ENCODE peak calls at places on chromosome 7, in nine cellular contexts. C is RWPE1, I is heart right ventricle, R is fibroblast of mammary gland, X is fibroblast of pulmonary artery, Q is mammary epithelial cell, W is glutamatergic neuron, Z is GM20000, K is body of pancreas. J is an unnamed sample.

GRCh38 chr7:42878303-42878702 is 33.6 kb downstream of the C7orf25 start:
- DNase-seq in Q (no peak), K (no peak), W (no peak), R (no peak), I (no peak), C (no peak), Z (no peak), X (no peak), J (peak; percentile 62)

GRCh38 chr7:151193203-151193602 is 6.2 kb upstream of the ASB10 start:
- DNase-seq in R (no peak), X (no peak), C (no peak), W (no peak), Q (no peak), K (no peak), Z (no peak), I (no peak), J (no peak)

GRCh38 chr7:65269150-65269856 is 104.4 kb upstream of the ZNF92 start:
- DNase-seq in C (peak; percentile 86), R (peak; percentile 46), W (peak; percentile 96), Z (peak; percentile 85), I (peak; percentile 20), K (peak; percentile 24), X (peak; percentile 22), Q (peak; percentile 80), J (no peak)

GRCh38 chr7:43649755-43650274 is 66.9 kb downstream of the STK17A start:
- DNase-seq in I (no peak), K (no peak), X (no peak), Q (peak; percentile 72), W (no peak), C (peak; percentile 47), Z (peak; percentile 65), R (no peak), J (peak; percentile 89)

GRCh38 chr7:29609162-29610030 is 45.8 kb downstream of the PRR15 start:
- DNase-seq in C (peak; percentile 84), K (peak; percentile 51), R (peak; percentile 79), X (peak; percentile 55), W (peak; percentile 28), Q (peak; percentile 79), I (no peak), Z (no peak), J (no peak)

GRCh38 chr7:158355456-158356065 is 232.1 kb downstream of the PTPRN2 start:
- DNase-seq in C (no peak), R (no peak), Z (no peak), Q (no peak), W (peak; percentile 36), I (no peak), K (no peak), X (no peak), J (no peak)

GRCh38 chr7:98040626-98041025 is 50.6 kb upstream of the OCM2 start:
- DNase-seq in R (no peak), Z (no peak), Q (no peak), C (no peak), X (no peak), I (no peak), K (no peak), W (no peak), J (no peak)

GRCh38 chr7:156386097-156386496 is 254.5 kb upstream of the RNF32 start:
- DNase-seq in Z (no peak), W (no peak), I (no peak), K (no peak), Q (no peak), C (no peak), X (no peak), R (no peak), J (no peak)

GRCh38 chr7:159061674-159062212 is 82.9 kb downstream of the VIPR2 start:
- DNase-seq in Q (no peak), W (no peak), Z (no peak), R (no peak), K (no peak), X (no peak), I (no peak), C (peak; percentile 25), J (no peak)

GRCh38 chr7:123231060-123232000 is 31.6 kb upstream of the SLC13A1 start:
- DNase-seq in W (no peak), X (no peak), R (no peak), Q (no peak), K (peak; percentile 23), I (no peak), C (no peak), Z (no peak), J (no peak)

GRCh38 chr7:130910949-130911944 is 177.2 kb upstream of the KLF14 start:
- DNase-seq in Q (peak; percentile 65), Z (no peak), R (peak; percentile 76), I (no peak), W (no peak), X (peak; percentile 67), K (no peak), C (no peak), J (no peak)

GRCh38 chr7:8605227-8605626 is 171.8 kb downstream of the NXPH1 start:
- DNase-seq in K (no peak), R (no peak), W (no peak), Z (no peak), X (no peak), Q (no peak), C (no peak), I (no peak), J (no peak)

GRCh38 chr7:158268851-158269535 is 318.6 kb downstream of the PTPRN2 start:
- DNase-seq in R (no peak), Q (no peak), Z (no peak), C (no peak), I (no peak), K (peak; percentile 5), X (no peak), W (peak; percentile 10), J (no peak)

GRCh38 chr7:28466341-28466740 is 54.0 kb downstream of the CREB5 start:
- DNase-seq in X (no peak), I (no peak), Q (no peak), K (no peak), Z (no peak), W (no peak), C (no peak), R (peak; percentile 69), J (no peak)

GRCh38 chr7:468141-468540 is 51.5 kb downstream of the PDGFA start:
- DNase-seq in C (no peak), K (no peak), Z (no peak), W (no peak), X (no peak), I (no peak), R (no peak), Q (no peak), J (peak; percentile 55)

GRCh38 chr7:123122951-123123350 is 76.8 kb downstream of the SLC13A1 start:
- DNase-seq in X (no peak), W (no peak), Z (no peak), C (no peak), K (no peak), R (no peak), Q (no peak), I (no peak), J (no peak)

GRCh38 chr7:139675127-139676110 is 102.4 kb downstream of the HIPK2 start:
- DNase-seq in K (peak; percentile 38), R (peak; percentile 54), I (no peak), C (no peak), Z (peak; percentile 22), X (no peak), Q (no peak), W (no peak), J (no peak)

DNA sequence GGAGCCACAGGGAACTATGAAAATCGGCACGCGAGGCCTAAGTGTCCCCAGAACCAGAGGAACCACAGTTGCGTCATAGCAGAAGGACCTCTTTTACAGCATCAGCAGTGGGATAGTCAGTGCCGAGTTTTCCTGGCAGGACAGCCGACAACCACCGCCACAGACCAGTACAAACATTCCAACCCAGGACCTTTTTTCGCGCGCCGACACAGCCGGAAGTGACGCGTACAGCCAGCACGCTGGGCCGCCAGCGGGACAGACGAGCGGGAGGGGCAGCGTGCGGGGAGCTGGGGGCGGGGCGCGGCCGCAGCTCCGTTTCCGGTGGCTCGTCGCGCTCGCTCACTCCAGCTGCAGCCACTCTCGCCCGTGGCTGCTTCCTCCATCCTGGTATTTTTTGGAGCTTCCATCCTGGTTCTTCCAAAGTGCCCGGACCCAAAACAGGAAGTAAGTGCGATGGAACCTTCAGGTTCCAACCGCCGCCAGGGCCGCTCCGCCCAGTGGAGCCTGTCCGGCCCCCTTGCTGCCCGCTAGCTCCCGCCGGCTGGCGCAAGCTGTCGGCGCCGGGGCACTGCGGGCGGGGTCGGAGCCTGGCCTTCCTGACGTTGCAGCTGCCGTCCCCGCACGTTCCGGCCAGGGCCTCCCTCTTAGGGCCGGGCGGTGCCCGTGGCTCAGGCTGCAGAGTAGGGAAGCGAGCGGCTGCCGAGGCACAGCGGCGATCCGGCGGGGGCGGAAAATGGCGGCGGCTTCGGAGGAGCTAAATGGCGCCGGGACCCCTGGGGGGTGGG is at the start of gene DMTF1:
- DNase-seq in Z (peak; percentile 94), C (peak; percentile 92), Q (peak; percentile 97), R (peak; percentile 94), X (peak; percentile 95), I (peak; percentile 95), K (peak; percentile 94), W (peak; percentile 94), J (peak; percentile 82)
- TF ChIP-seq CTCF in Z (no peak), C (no peak), Q (no peak), R (no peak), X (no peak), I (no peak), K (peak; percentile 37), W (no peak), J (no peak)

GRCh38 chr7:36565792-36566356 is 158.4 kb downstream of the AOAH start:
- DNase-seq in X (peak; percentile 53), Z (no peak), I (no peak), Q (no peak), K (no peak), C (no peak), W (no peak), R (peak; percentile 8), J (peak; percentile 42)
- TF ChIP-seq CTCF in X (no peak), Z (no peak), I (no peak), Q (no peak), K (no peak), C (no peak), W (no peak), R (no peak), J (no peak)

DNA sequence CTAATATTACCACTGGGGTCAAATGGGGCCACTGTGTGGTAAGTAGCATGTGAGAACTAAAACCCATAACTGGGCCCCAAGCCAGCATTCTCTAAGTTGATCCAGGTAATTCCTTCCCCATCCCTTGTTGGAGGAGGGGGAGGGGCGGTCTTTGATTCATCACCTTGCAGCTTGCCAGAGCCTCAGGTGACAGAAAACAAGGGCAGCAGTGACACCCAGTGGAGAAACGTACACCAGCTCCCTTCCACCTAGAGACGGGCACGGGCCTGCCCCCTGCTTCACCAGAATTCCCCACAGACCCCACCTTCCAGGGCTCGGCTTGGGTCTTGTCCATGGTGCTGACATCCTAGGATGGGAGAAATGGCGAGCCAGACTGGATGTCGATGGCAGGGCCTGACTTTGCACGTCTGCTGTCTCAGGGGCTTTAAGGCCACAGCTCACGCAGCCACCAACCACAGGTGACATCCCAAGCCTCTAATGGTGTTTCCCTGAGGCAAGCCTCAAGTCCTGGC is 102.0 kb downstream of the STRA8 start:
- DNase-seq in I (peak; percentile 32), R (peak; percentile 45), C (peak; percentile 83), Z (peak; percentile 55), Q (peak; percentile 98), K (peak; percentile 87), X (peak; percentile 78), W (peak; percentile 50), J (no peak)
- TF ChIP-seq CTCF in I (peak; percentile 10), R (peak; percentile 27), C (no peak), Z (peak; percentile 33), Q (peak; percentile 85), K (peak; percentile 75), X (peak; percentile 52), W (peak; percentile 22), J (peak; percentile 12)

DNA sequence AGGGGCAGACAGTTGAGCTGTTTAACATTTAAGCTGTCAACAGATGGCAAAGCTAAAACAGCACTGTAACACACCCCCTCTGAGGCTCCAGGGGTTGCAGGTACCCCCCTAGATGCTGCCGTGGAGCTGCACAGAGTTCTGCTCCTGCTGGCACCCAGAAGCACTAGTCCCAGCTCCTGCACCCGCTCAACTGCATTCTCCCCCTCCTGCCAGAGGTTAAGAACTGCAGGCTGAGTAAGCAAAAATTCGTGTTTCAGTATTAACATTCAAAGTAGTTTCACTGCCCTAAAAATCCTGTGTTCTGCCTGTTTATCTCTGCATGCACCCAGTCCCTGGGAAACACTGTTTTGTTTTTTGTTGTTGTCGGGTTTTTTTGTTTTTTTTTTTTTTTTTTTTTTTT is 790.8 kb upstream of the KCND2 start:
- DNase-seq in Q (peak; percentile 11), I (no peak), W (peak; percentile 48), K (peak; percentile 49), Z (peak; percentile 25), R (peak; percentile 25), C (peak; percentile 1), X (peak; percentile 11), J (peak; percentile 26)
- TF ChIP-seq CTCF in Q (peak; percentile 26), I (no peak), W (peak; percentile 38), K (peak; percentile 66), Z (no peak), R (peak; percentile 45), C (no peak), X (peak; percentile 25), J (no peak)

J was measured in HL-60.